ENCODE peak calls at places on chromosomes 5 and 9, in four cellular contexts. R is HCT116, D is H1, P is GM12878. H is an unnamed sample.

GRCh38 chr5:1975898-1976765 is 93.4 kb upstream of the IRX4 start:
- DNase-seq in R (peak; percentile 4), D (no peak), P (no peak), H (no peak)

GRCh38 chr9:103537426-103537825 is 542.3 kb downstream of the CYLC2 start:
- DNase-seq in R (no peak), D (no peak), P (no peak), H (no peak)

GRCh38 chr5:172452398-172453205 is 1.7 kb downstream of the SH3PXD2B start:
- DNase-seq in R (peak; percentile 54), D (no peak), P (no peak), H (no peak)

GRCh38 chr5:133664422-133664821 is 52.1 kb upstream of the FSTL4 start:
- DNase-seq in R (peak; percentile 12), D (no peak), P (no peak), H (no peak)

GRCh38 chr9:79489241-79490000 is 82.3 kb upstream of the TLE4 start:
- DNase-seq in R (no peak), D (no peak), P (no peak), H (no peak)

GRCh38 chr5:154369682-154370081 is 76.1 kb upstream of the SAP30L start:
- DNase-seq in R (no peak), D (no peak), P (no peak), H (peak; percentile 30)

GRCh38 chr9:120507936-120508510 is 71.9 kb downstream of the CDK5RAP2 start:
- DNase-seq in R (no peak), D (no peak), P (no peak), H (peak; percentile 51)

GRCh38 chr9:107438211-107439030 is 51.1 kb downstream of the KLF4 start:
- DNase-seq in R (no peak), D (peak; percentile 65), P (no peak), H (no peak)

GRCh38 chr5:40976836-40977235 is 67.5 kb downstream of the C7 start:
- DNase-seq in R (no peak), D (no peak), P (no peak), H (no peak)

GRCh38 chr5:23450187-23450586 is 57.2 kb upstream of the PRDM9 start:
- DNase-seq in R (no peak), D (no peak), P (no peak), H (no peak)

GRCh38 chr5:58273705-58274104 is 186.2 kb downstream of the PLK2 start:
- DNase-seq in R (no peak), D (no peak), P (no peak), H (no peak)

GRCh38 chr5:149069711-149070110 is 6.8 kb upstream of the SH3TC2 start:
- DNase-seq in R (no peak), D (no peak), P (no peak), H (no peak)

GRCh38 chr9:123710299-123710698 is 219.6 kb downstream of the DENND1A start:
- DNase-seq in R (no peak), D (no peak), P (no peak), H (no peak)

GRCh38 chr9:37908283-37908682 is 4.4 kb upstream of the SLC25A51 start:
- DNase-seq in R (no peak), D (no peak), P (no peak), H (no peak)

GRCh38 chr9:81772144-81772543 is 82.8 kb upstream of the TLE1 start:
- DNase-seq in R (no peak), D (no peak), P (no peak), H (no peak)

GRCh38 chr9:107615325-107615724 is 125.8 kb upstream of the KLF4 start:
- DNase-seq in R (no peak), D (no peak), P (no peak), H (no peak)

GRCh38 chr5:146082798-146083197 is 22.6 kb downstream of the PLAC8L1 start:
- DNase-seq in R (no peak), D (no peak), P (peak; percentile 40), H (no peak)

GRCh38 chr5:27316283-27316675 is 277.9 kb upstream of the CDH9 start:
- DNase-seq in R (no peak), D (no peak), P (no peak), H (no peak)

GRCh38 chr5:133482033-133482432 is 130.3 kb downstream of the FSTL4 start:
- DNase-seq in R (no peak), D (no peak), P (no peak), H (no peak)

GRCh38 chr5:6829150-6829784 is 116.0 kb downstream of the TENT4A start:
- DNase-seq in R (no peak), D (no peak), P (peak; percentile 65), H (no peak)
- TF ChIP-seq EGR1 in R (no peak), D (no peak), P (no peak), H (no peak)

GRCh38 chr5:73693573-73694061 is 67.6 kb downstream of the ARHGEF28 start:
- DNase-seq in R (no peak), D (peak; percentile 7), P (no peak), H (no peak)
- TF ChIP-seq EGR1 in R (no peak), D (no peak), P (no peak), H (no peak)

GRCh38 chr5:39400711-39401385 is 23.9 kb downstream of the DAB2 start:
- DNase-seq in R (no peak), D (no peak), P (no peak), H (no peak)

GRCh38 chr5:39394946-39395345 is 29.8 kb downstream of the DAB2 start:
- DNase-seq in R (no peak), D (no peak), P (no peak), H (no peak)

GRCh38 chr5:39395521-39395920 is 29.3 kb downstream of the DAB2 start:
- DNase-seq in R (no peak), D (no peak), P (no peak), H (no peak)

GRCh38 chr5:39399135-39400036 is 25.4 kb downstream of the DAB2 start:
- DNase-seq in R (peak; percentile 32), D (no peak), P (no peak), H (peak; percentile 45)
- TF ChIP-seq EGR1 in R (no peak), D (no peak), P (no peak), H (no peak)

DNA sequence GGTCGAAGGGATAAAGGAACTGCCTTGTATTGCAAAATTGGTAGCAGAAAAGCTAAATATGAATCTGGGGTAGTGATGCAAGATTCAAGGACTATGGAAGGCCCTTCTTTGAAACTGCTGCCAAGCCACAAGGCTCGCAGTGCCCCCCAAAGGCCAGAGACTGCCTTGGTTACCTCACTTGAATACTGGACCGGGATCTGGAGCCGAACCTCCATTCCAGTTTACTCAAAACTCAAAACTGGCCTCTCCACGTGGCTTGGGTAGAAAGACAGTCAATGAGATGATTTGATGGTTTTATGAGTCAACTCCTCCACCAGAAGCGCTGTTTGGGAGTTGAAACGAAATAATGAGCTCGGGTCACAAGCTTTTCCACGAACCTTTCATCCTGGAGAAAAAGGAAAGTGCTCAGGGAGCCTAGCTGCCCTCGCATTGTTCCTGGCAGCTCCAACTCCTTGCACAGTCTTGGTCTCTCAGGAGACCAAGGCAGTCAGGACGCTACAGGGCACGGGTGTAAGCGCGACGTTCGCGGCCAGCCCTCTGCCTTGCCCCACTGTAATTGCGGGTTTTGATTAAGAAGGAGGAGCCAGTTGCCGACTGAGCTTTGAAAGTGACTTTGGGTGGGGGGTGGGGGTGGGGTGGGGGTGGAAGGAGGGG is 2.8 kb downstream of the ST8SIA4 start:
- DNase-seq in R (no peak), D (no peak), P (no peak), H (peak; percentile 16)
- TF ChIP-seq EGR1 in R (no peak), D (no peak), P (no peak), H (no peak)

GRCh38 chr9:84500859-84501258 is 160.3 kb upstream of the SLC28A3 start:
- DNase-seq in R (no peak), D (no peak), P (no peak), H (no peak)
- TF ChIP-seq EGR1 in R (no peak), D (no peak), P (no peak), H (no peak)